ENCODE peak calls at places on chromosomes 1 and 21, in six cellular contexts. X, W, M, R, E and I are unnamed samples.

GRCh38 chr1:210700511-210700910 is 371.8 kb downstream of the HHAT start:
- DNase-seq in R (no peak), X (no peak), E (no peak), M (no peak), W (no peak), I (no peak)

GRCh38 chr1:109488201-109488600 is 4.5 kb downstream of the ATXN7L2 start:
- DNase-seq in M (no peak), W (no peak), E (no peak), X (no peak), R (no peak), I (no peak)

GRCh38 chr1:232192781-232193450 is 437.0 kb downstream of the SIPA1L2 start:
- DNase-seq in X (no peak), M (no peak), R (no peak), W (no peak), E (no peak), I (no peak)

GRCh38 chr1:25798666-25799345 is 1.2 kb upstream of the SELENON start:
- DNase-seq in X (no peak), R (no peak), E (no peak), W (no peak), M (no peak), I (no peak)

GRCh38 chr1:47722909-47723580 is 274.1 kb downstream of the TRABD2B start:
- DNase-seq in R (peak), E (no peak), X (peak), M (no peak), W (no peak), I (no peak)

GRCh38 chr1:232274999-232275706 is 354.8 kb downstream of the SIPA1L2 start:
- DNase-seq in M (no peak), R (no peak), E (no peak), X (no peak), W (no peak), I (no peak)

GRCh38 chr1:111789666-111790316 is 34.1 kb downstream of the DDX20 start:
- DNase-seq in R (no peak), W (peak), M (peak), E (no peak), X (no peak), I (no peak)

GRCh38 chr1:71428029-71428428 is 347.2 kb upstream of the ZRANB2 start:
- DNase-seq in E (no peak), M (no peak), R (no peak), X (peak), W (no peak), I (no peak)

GRCh38 chr1:247642742-247643141 is 36.8 kb downstream of the OR13G1 start:
- DNase-seq in R (no peak), M (no peak), W (no peak), E (no peak), X (no peak), I (no peak)

GRCh38 chr1:29368936-29369932 is 132.9 kb downstream of the PTPRU start:
- DNase-seq in R (peak), M (no peak), X (no peak), E (no peak), W (no peak), I (no peak)

GRCh38 chr1:42176902-42177519 is 12.5 kb upstream of the GUCA2A start:
- DNase-seq in R (no peak), E (no peak), W (peak), M (no peak), X (no peak), I (no peak)

GRCh38 chr1:204972461-204972860 is 70.6 kb upstream of the CNTN2 start:
- DNase-seq in R (no peak), E (no peak), M (no peak), W (peak), X (no peak), I (no peak)

GRCh38 chr1:242454262-242455051 is 70.0 kb downstream of the PLD5 start:
- DNase-seq in E (no peak), R (no peak), X (no peak), M (no peak), W (peak), I (no peak)

GRCh38 chr1:177525176-177525575 is 354.4 kb downstream of the BRINP2 start:
- DNase-seq in E (no peak), X (no peak), R (no peak), W (no peak), M (no peak), I (no peak)

GRCh38 chr1:2445823-2446215 is 30.3 kb upstream of the PLCH2 start:
- DNase-seq in W (no peak), X (no peak), R (no peak), E (no peak), M (no peak), I (no peak)

GRCh38 chr1:2442676-2443075 is 30.3 kb upstream of the PEX10 start:
- DNase-seq in E (no peak), X (no peak), R (no peak), W (no peak), M (no peak), I (no peak)

GRCh38 chr1:2445162-2445822 is 30.8 kb upstream of the PLCH2 start:
- DNase-seq in W (no peak), X (no peak), M (no peak), R (no peak), E (no peak), I (no peak)

GRCh38 chr1:2443285-2444137 is 31.1 kb upstream of the PEX10 start:
- DNase-seq in E (no peak), X (no peak), R (no peak), W (no peak), M (no peak), I (no peak)

GRCh38 chr1:2444138-2444591 is 31.8 kb upstream of the PEX10 start:
- DNase-seq in M (no peak), X (no peak), E (no peak), R (no peak), W (no peak), I (no peak)
- H3K4me3 ChIP-seq in M (no peak), X (no peak), E (no peak), R (no peak), W (no peak), I (no peak)

GRCh38 chr1:6545276-6545934 is 8.9 kb downstream of the NOL9 start:
- DNase-seq in E (no peak), W (peak), M (no peak), X (no peak), R (no peak), I (no peak)

GRCh38 chr1:6546326-6546725 is 8.0 kb downstream of the NOL9 start:
- DNase-seq in E (no peak), M (no peak), W (no peak), X (no peak), R (no peak), I (no peak)

GRCh38 chr1:6544831-6545230 is 9.5 kb downstream of the NOL9 start:
- DNase-seq in R (no peak), E (no peak), W (peak), M (no peak), X (no peak), I (no peak)

GRCh38 chr1:6547301-6547700 is 7.0 kb downstream of the NOL9 start:
- DNase-seq in M (no peak), X (no peak), R (no peak), W (peak), E (no peak), I (no peak)
- TF ChIP-seq CTCF in M (no peak), X (no peak), R (no peak), W (no peak), E (no peak), I (no peak)

GRCh38 chr1:234970731-234971476 is 157.7 kb downstream of the TOMM20 start:
- DNase-seq in E (peak), X (peak), M (peak), W (peak), R (peak), I (peak)
- H3K4me3 ChIP-seq in E (no peak), X (no peak), M (no peak), W (no peak), R (no peak), I (no peak)

GRCh38 chr1:160217466-160218165 is 12.4 kb downstream of the PEA15 start:
- DNase-seq in R (no peak), E (peak), M (no peak), X (peak), W (peak), I (no peak)

GRCh38 chr1:160222521-160222920 is 17.3 kb downstream of the PEA15 start:
- DNase-seq in W (no peak), M (no peak), E (no peak), R (no peak), X (no peak), I (no peak)

GRCh38 chr1:160220301-160220700 is 15.1 kb downstream of the PEA15 start:
- DNase-seq in M (no peak), X (no peak), E (no peak), R (no peak), W (no peak), I (no peak)

GRCh38 chr1:160219062-160219929 is 14.1 kb downstream of the PEA15 start:
- DNase-seq in E (peak), X (peak), W (peak), R (no peak), M (no peak), I (no peak)

DNA sequence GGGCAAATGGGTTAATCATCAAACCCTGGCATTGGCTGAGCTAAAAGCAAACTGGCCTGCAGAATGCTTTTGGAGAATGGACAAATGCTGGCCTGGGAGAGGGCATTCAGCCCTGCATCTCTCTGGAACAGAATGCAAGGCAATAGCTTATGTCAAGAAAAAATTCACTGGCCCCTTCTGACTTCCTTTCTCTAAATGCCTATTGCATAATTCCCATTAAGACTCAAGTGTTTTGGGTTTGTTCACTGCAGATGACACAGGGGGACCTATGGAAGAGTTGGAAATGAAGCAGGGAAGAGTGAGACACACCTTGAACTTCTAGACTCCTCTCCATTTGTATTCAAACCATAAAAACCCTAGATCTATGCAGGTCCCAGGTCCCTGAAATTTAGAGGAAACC is 15.9 kb downstream of the PEA15 start:
- DNase-seq in E (no peak), M (no peak), R (no peak), W (no peak), X (no peak), I (no peak)
- TF ChIP-seq CTCF in E (no peak), M (no peak), R (no peak), W (no peak), X (no peak), I (no peak)

GRCh38 chr1:202214089-202214843 is 20.7 kb downstream of the LGR6 start:
- DNase-seq in E (no peak), M (no peak), X (peak), W (no peak), R (no peak), I (no peak)
- H3K4me3 ChIP-seq in E (no peak), M (no peak), X (peak), W (no peak), R (no peak), I (peak)

GRCh38 chr1:37802439-37802838 is 5.2 kb upstream of the C1orf122 start:
- DNase-seq in E (no peak), R (no peak), M (no peak), X (no peak), W (no peak), I (no peak)
- TF ChIP-seq CTCF in E (no peak), R (no peak), M (no peak), X (no peak), W (no peak), I (no peak)

DNA sequence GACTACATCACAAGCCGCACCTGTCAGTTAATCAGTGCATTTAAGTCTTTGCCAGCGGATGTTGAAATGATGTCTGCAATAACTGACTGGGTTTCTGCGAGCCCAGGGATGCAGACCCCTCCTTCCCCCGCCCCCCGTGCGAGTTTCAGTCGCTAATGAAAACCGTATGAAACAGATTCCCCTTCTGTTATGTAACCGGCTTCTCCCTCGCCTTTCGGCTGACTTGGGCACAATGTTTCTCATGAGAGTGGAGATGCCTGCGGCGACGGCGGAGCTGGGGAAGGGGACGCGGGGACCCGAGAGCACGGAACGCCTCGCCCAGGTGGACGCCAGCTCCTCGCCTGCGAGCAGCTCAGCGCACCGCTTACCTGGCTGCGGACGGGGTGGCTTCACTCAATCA is 741 bp downstream of the KCNJ6 start:
- DNase-seq in E (no peak), X (no peak), M (no peak), W (no peak), R (no peak), I (no peak)
- H3K4me3 ChIP-seq in E (no peak), X (no peak), M (no peak), W (peak), R (no peak), I (no peak)

GRCh38 chr1:64823691-64824476 is 79.0 kb downstream of the RAVER2 start:
- DNase-seq in E (no peak), W (peak), X (peak), R (no peak), M (peak), I (peak)
- TF ChIP-seq CTCF in E (peak), W (peak), X (peak), R (no peak), M (peak), I (peak)

GRCh38 chr1:933603-933940 is 9.8 kb downstream of the SAMD11 start:
- DNase-seq in R (no peak), M (no peak), E (no peak), X (no peak), W (no peak), I (no peak)
- H3K4me3 ChIP-seq in R (no peak), M (no peak), E (no peak), X (no peak), W (no peak), I (no peak)